ENCODE peak calls at places on chromosome 19, in nine cellular contexts. One of them, this sample, is unnamed.

GRCh38 chr19:31111741-31112140 is 237.5 kb downstream of the TSHZ3 start:
- DNase-seq in aorta: no peak
- DNase-seq in globus pallidus: no peak
- DNase-seq in GM03348: no peak
- DNase-seq in GM23248: no peak
- DNase-seq in stromal cell of bone marrow: no peak
- DNase-seq in fibroblast of lung: no peak
- DNase-seq in T-helper 22 cell: no peak
- DNase-seq in GF-D8: no peak
- DNase-seq in this sample: no peak

GRCh38 chr19:10352764-10353671 is 13.6 kb upstream of the ICAM3 start:
- DNase-seq in aorta: no peak
- DNase-seq in globus pallidus: no peak
- DNase-seq in GM03348: no peak
- DNase-seq in GM23248: no peak
- DNase-seq in stromal cell of bone marrow: no peak
- DNase-seq in fibroblast of lung: no peak
- DNase-seq in T-helper 22 cell: no peak
- DNase-seq in GF-D8: no peak
- DNase-seq in this sample: peak

GRCh38 chr19:2334986-2335846 is 6.7 kb downstream of the SPPL2B start:
- DNase-seq in aorta: no peak
- DNase-seq in globus pallidus: no peak
- DNase-seq in GM03348: no peak
- DNase-seq in GM23248: peak
- DNase-seq in stromal cell of bone marrow: no peak
- DNase-seq in fibroblast of lung: no peak
- DNase-seq in T-helper 22 cell: no peak
- DNase-seq in GF-D8: no peak
- DNase-seq in this sample: no peak

GRCh38 chr19:58553799-58554493 is 959 bp downstream of the CHMP2A start:
- DNase-seq in aorta: peak
- DNase-seq in globus pallidus: no peak
- DNase-seq in GM03348: no peak
- DNase-seq in GM23248: no peak
- DNase-seq in stromal cell of bone marrow: no peak
- DNase-seq in fibroblast of lung: no peak
- DNase-seq in T-helper 22 cell: no peak
- DNase-seq in GF-D8: no peak
- DNase-seq in this sample: no peak

GRCh38 chr19:44948763-44949374 is 3.0 kb downstream of the APOC2 start:
- DNase-seq in aorta: no peak
- DNase-seq in globus pallidus: no peak
- DNase-seq in GM03348: no peak
- DNase-seq in GM23248: peak
- DNase-seq in stromal cell of bone marrow: no peak
- DNase-seq in fibroblast of lung: no peak
- DNase-seq in T-helper 22 cell: no peak
- DNase-seq in GF-D8: no peak
- DNase-seq in this sample: no peak

GRCh38 chr19:17678836-17679235 is 9.3 kb downstream of the UNC13A start:
- DNase-seq in aorta: no peak
- DNase-seq in globus pallidus: no peak
- DNase-seq in GM03348: no peak
- DNase-seq in GM23248: no peak
- DNase-seq in stromal cell of bone marrow: no peak
- DNase-seq in fibroblast of lung: no peak
- DNase-seq in T-helper 22 cell: no peak
- DNase-seq in GF-D8: no peak
- DNase-seq in this sample: no peak

GRCh38 chr19:3880471-3881271 is at the start of gene ATCAY:
- DNase-seq in aorta: no peak
- DNase-seq in globus pallidus: peak
- DNase-seq in GM03348: peak
- DNase-seq in GM23248: no peak
- DNase-seq in stromal cell of bone marrow: no peak
- DNase-seq in fibroblast of lung: no peak
- DNase-seq in T-helper 22 cell: no peak
- DNase-seq in GF-D8: no peak
- DNase-seq in this sample: no peak

GRCh38 chr19:10686193-10686592 is 15.0 kb upstream of the QTRT1 start:
- DNase-seq in aorta: no peak
- DNase-seq in globus pallidus: no peak
- DNase-seq in GM03348: no peak
- DNase-seq in GM23248: no peak
- DNase-seq in stromal cell of bone marrow: no peak
- DNase-seq in fibroblast of lung: no peak
- DNase-seq in T-helper 22 cell: no peak
- DNase-seq in GF-D8: no peak
- DNase-seq in this sample: no peak

GRCh38 chr19:2268480-2268830 is 12.2 kb upstream of the JSRP1 start:
- DNase-seq in aorta: no peak
- DNase-seq in globus pallidus: no peak
- DNase-seq in GM03348: no peak
- DNase-seq in GM23248: no peak
- DNase-seq in stromal cell of bone marrow: no peak
- DNase-seq in fibroblast of lung: no peak
- DNase-seq in T-helper 22 cell: no peak
- DNase-seq in GF-D8: no peak
- DNase-seq in this sample: no peak

This sample was measured in cardiac septum.